ENCODE peak calls at places on chromosomes 1 and 21, in seven cellular contexts. One of them, this sample, is unnamed. For H3K36me3, the result is how much of the 10 kb centered on the place peaks cover.

GRCh38 chr1:32242341-32242851 is 4.6 kb upstream of the FAM167B start:
- DNase-seq in MM.1S: no peak
- DNase-seq in fibroblast of lung: no peak
- DNase-seq in astrocyte: no peak
- DNase-seq in HepG2: no peak
- DNase-seq in endothelial cell of umbilical vein: peak
- DNase-seq in neural progenitor cell: peak
- DNase-seq in this sample: no peak

GRCh38 chr21:15140321-15141019 is 75.7 kb upstream of the NRIP1 start:
- DNase-seq in astrocyte: no peak
- DNase-seq in neural progenitor cell: no peak
- DNase-seq in endothelial cell of umbilical vein: peak
- DNase-seq in HepG2: peak
- DNase-seq in MM.1S: no peak
- DNase-seq in fibroblast of lung: no peak
- DNase-seq in this sample: peak

GRCh38 chr1:235725493-235725892 is 75.9 kb upstream of the GNG4 start:
- DNase-seq in endothelial cell of umbilical vein: no peak
- DNase-seq in astrocyte: peak
- DNase-seq in MM.1S: no peak
- DNase-seq in HepG2: no peak
- DNase-seq in neural progenitor cell: peak
- DNase-seq in fibroblast of lung: no peak
- DNase-seq in this sample: no peak

GRCh38 chr21:27532081-27532480 is 565.2 kb upstream of the ADAMTS5 start:
- DNase-seq in neural progenitor cell: no peak
- DNase-seq in fibroblast of lung: peak
- DNase-seq in endothelial cell of umbilical vein: no peak
- DNase-seq in HepG2: peak
- DNase-seq in astrocyte: peak
- DNase-seq in MM.1S: no peak
- DNase-seq in this sample: peak

GRCh38 chr1:33763406-33763805 is 100.5 kb upstream of the HMGB4 start:
- DNase-seq in HepG2: no peak
- DNase-seq in neural progenitor cell: no peak
- DNase-seq in MM.1S: no peak
- DNase-seq in fibroblast of lung: peak
- DNase-seq in endothelial cell of umbilical vein: no peak
- DNase-seq in astrocyte: peak
- DNase-seq in this sample: no peak

GRCh38 chr1:8437286-8437685 is 119.4 kb downstream of the SLC45A1 start:
- DNase-seq in HepG2: no peak
- DNase-seq in astrocyte: no peak
- DNase-seq in fibroblast of lung: no peak
- DNase-seq in endothelial cell of umbilical vein: no peak
- DNase-seq in neural progenitor cell: no peak
- DNase-seq in MM.1S: no peak
- DNase-seq in this sample: no peak

GRCh38 chr21:14889080-14889805 is 175.6 kb downstream of the NRIP1 start:
- DNase-seq in astrocyte: peak
- DNase-seq in neural progenitor cell: no peak
- DNase-seq in fibroblast of lung: peak
- DNase-seq in MM.1S: no peak
- DNase-seq in endothelial cell of umbilical vein: no peak
- DNase-seq in HepG2: peak
- DNase-seq in this sample: peak

GRCh38 chr21:37915516-37915915 is 741 bp downstream of the KCNJ6 start:
- DNase-seq in neural progenitor cell: peak
- DNase-seq in MM.1S: no peak
- DNase-seq in endothelial cell of umbilical vein: no peak
- DNase-seq in fibroblast of lung: no peak
- DNase-seq in astrocyte: no peak
- DNase-seq in HepG2: no peak
- DNase-seq in this sample: peak

GRCh38 chr1:103266036-103266435 is 157.7 kb upstream of the COL11A1 start:
- DNase-seq in astrocyte: peak
- DNase-seq in fibroblast of lung: peak
- DNase-seq in HepG2: no peak
- DNase-seq in endothelial cell of umbilical vein: no peak
- DNase-seq in MM.1S: no peak
- DNase-seq in neural progenitor cell: no peak
- DNase-seq in this sample: no peak

GRCh38 chr1:46043491-46044017 is 88.9 kb downstream of the PIK3R3 start:
- DNase-seq in fibroblast of lung: no peak
- DNase-seq in MM.1S: peak
- DNase-seq in astrocyte: no peak
- DNase-seq in endothelial cell of umbilical vein: no peak
- DNase-seq in neural progenitor cell: no peak
- DNase-seq in HepG2: no peak
- DNase-seq in this sample: no peak

GRCh38 chr1:32754282-32755097 is 51.9 kb upstream of the SYNC start:
- DNase-seq in astrocyte: peak
- DNase-seq in endothelial cell of umbilical vein: no peak
- DNase-seq in fibroblast of lung: peak
- DNase-seq in MM.1S: no peak
- DNase-seq in neural progenitor cell: peak
- DNase-seq in HepG2: no peak
- DNase-seq in this sample: peak

GRCh38 chr1:33607444-33608005 is 135.1 kb downstream of the ZSCAN20 start:
- DNase-seq in fibroblast of lung: no peak
- DNase-seq in HepG2: no peak
- DNase-seq in neural progenitor cell: no peak
- DNase-seq in astrocyte: no peak
- DNase-seq in MM.1S: no peak
- DNase-seq in endothelial cell of umbilical vein: no peak
- DNase-seq in this sample: no peak

GRCh38 chr1:232718928-232719927 is 86.0 kb upstream of the MAP10 start:
- DNase-seq in endothelial cell of umbilical vein: no peak
- DNase-seq in MM.1S: no peak
- DNase-seq in neural progenitor cell: peak
- DNase-seq in fibroblast of lung: peak
- DNase-seq in HepG2: no peak
- DNase-seq in astrocyte: peak
- DNase-seq in this sample: no peak

GRCh38 chr1:76336951-76337371 is 262.4 kb downstream of the ST6GALNAC3 start:
- DNase-seq in fibroblast of lung: peak
- DNase-seq in endothelial cell of umbilical vein: no peak
- DNase-seq in neural progenitor cell: peak
- DNase-seq in MM.1S: no peak
- DNase-seq in HepG2: no peak
- DNase-seq in astrocyte: peak
- DNase-seq in this sample: peak

GRCh38 chr1:223771814-223772770 is 59.8 kb downstream of the CAPN2 start:
- DNase-seq in MM.1S: peak
- DNase-seq in HepG2: no peak
- DNase-seq in astrocyte: peak
- DNase-seq in neural progenitor cell: peak
- DNase-seq in fibroblast of lung: peak
- DNase-seq in endothelial cell of umbilical vein: peak
- DNase-seq in this sample: peak

GRCh38 chr1:89927478-89927877 is 67.4 kb upstream of the ZNF326 start:
- DNase-seq in HepG2: no peak
- DNase-seq in fibroblast of lung: no peak
- DNase-seq in MM.1S: no peak
- DNase-seq in endothelial cell of umbilical vein: no peak
- DNase-seq in neural progenitor cell: no peak
- DNase-seq in astrocyte: no peak
- DNase-seq in this sample: no peak
- H3K36me3 ChIP-seq in HepG2: under half
- H3K36me3 ChIP-seq in fibroblast of lung: under half
- H3K36me3 ChIP-seq in MM.1S: under half
- H3K36me3 ChIP-seq in endothelial cell of umbilical vein: under half
- H3K36me3 ChIP-seq in neural progenitor cell: under half
- H3K36me3 ChIP-seq in astrocyte: under half
- H3K36me3 ChIP-seq in this sample: under half

GRCh38 chr1:168098534-168099313 is 38.0 kb downstream of the GPR161 start:
- DNase-seq in astrocyte: no peak
- DNase-seq in neural progenitor cell: no peak
- DNase-seq in endothelial cell of umbilical vein: no peak
- DNase-seq in fibroblast of lung: no peak
- DNase-seq in HepG2: no peak
- DNase-seq in MM.1S: no peak
- DNase-seq in this sample: no peak
- H3K4me2 ChIP-seq in astrocyte: no peak
- H3K4me2 ChIP-seq in neural progenitor cell: no peak
- H3K4me2 ChIP-seq in endothelial cell of umbilical vein: no peak
- H3K4me2 ChIP-seq in fibroblast of lung: no peak
- H3K4me2 ChIP-seq in HepG2: no peak
- H3K4me2 ChIP-seq in MM.1S: no peak
- H3K4me2 ChIP-seq in this sample: no peak

GRCh38 chr1:110555807-110556470 is 37.0 kb upstream of the KCNA10 start:
- DNase-seq in MM.1S: no peak
- DNase-seq in endothelial cell of umbilical vein: no peak
- DNase-seq in fibroblast of lung: no peak
- DNase-seq in astrocyte: no peak
- DNase-seq in neural progenitor cell: no peak
- DNase-seq in HepG2: no peak
- DNase-seq in this sample: no peak
- TF ChIP-seq EZH2 in MM.1S: no peak
- TF ChIP-seq EZH2 in endothelial cell of umbilical vein: no peak
- TF ChIP-seq EZH2 in fibroblast of lung: peak
- TF ChIP-seq EZH2 in astrocyte: peak
- TF ChIP-seq EZH2 in neural progenitor cell: no peak
- TF ChIP-seq EZH2 in HepG2: no peak
- TF ChIP-seq EZH2 in this sample: no peak

GRCh38 chr1:234297668-234298067 is 75.6 kb upstream of the COA6 start:
- DNase-seq in MM.1S: no peak
- DNase-seq in astrocyte: no peak
- DNase-seq in endothelial cell of umbilical vein: no peak
- DNase-seq in fibroblast of lung: no peak
- DNase-seq in HepG2: peak
- DNase-seq in neural progenitor cell: no peak
- DNase-seq in this sample: no peak
- H3K36me3 ChIP-seq in MM.1S: under half
- H3K36me3 ChIP-seq in astrocyte: under half
- H3K36me3 ChIP-seq in endothelial cell of umbilical vein: under half
- H3K36me3 ChIP-seq in fibroblast of lung: under half
- H3K36me3 ChIP-seq in HepG2: under half
- H3K36me3 ChIP-seq in neural progenitor cell: under half
- H3K36me3 ChIP-seq in this sample: under half

GRCh38 chr1:172383541-172383940 is 36.9 kb upstream of the C1orf105 start:
- DNase-seq in neural progenitor cell: no peak
- DNase-seq in endothelial cell of umbilical vein: peak
- DNase-seq in MM.1S: no peak
- DNase-seq in HepG2: no peak
- DNase-seq in fibroblast of lung: peak
- DNase-seq in astrocyte: peak
- DNase-seq in this sample: peak
- H3K4me2 ChIP-seq in neural progenitor cell: peak
- H3K4me2 ChIP-seq in endothelial cell of umbilical vein: peak
- H3K4me2 ChIP-seq in MM.1S: no peak
- H3K4me2 ChIP-seq in HepG2: no peak
- H3K4me2 ChIP-seq in fibroblast of lung: peak
- H3K4me2 ChIP-seq in astrocyte: peak
- H3K4me2 ChIP-seq in this sample: peak

GRCh38 chr1:178011101-178011828 is 41.4 kb upstream of the SEC16B start:
- DNase-seq in HepG2: peak
- DNase-seq in astrocyte: peak
- DNase-seq in MM.1S: no peak
- DNase-seq in endothelial cell of umbilical vein: peak
- DNase-seq in neural progenitor cell: no peak
- DNase-seq in fibroblast of lung: peak
- DNase-seq in this sample: no peak
- TF ChIP-seq EZH2 in HepG2: no peak
- TF ChIP-seq EZH2 in astrocyte: no peak
- TF ChIP-seq EZH2 in MM.1S: no peak
- TF ChIP-seq EZH2 in endothelial cell of umbilical vein: no peak
- TF ChIP-seq EZH2 in neural progenitor cell: no peak
- TF ChIP-seq EZH2 in fibroblast of lung: no peak
- TF ChIP-seq EZH2 in this sample: no peak

GRCh38 chr1:40232444-40232843 is 15.3 kb upstream of the TMCO2 start:
- DNase-seq in MM.1S: peak
- DNase-seq in neural progenitor cell: no peak
- DNase-seq in astrocyte: no peak
- DNase-seq in fibroblast of lung: no peak
- DNase-seq in endothelial cell of umbilical vein: no peak
- DNase-seq in HepG2: no peak
- DNase-seq in this sample: no peak
- H3K36me3 ChIP-seq in MM.1S: under half
- H3K36me3 ChIP-seq in neural progenitor cell: under half
- H3K36me3 ChIP-seq in astrocyte: under half
- H3K36me3 ChIP-seq in fibroblast of lung: under half
- H3K36me3 ChIP-seq in endothelial cell of umbilical vein: under half
- H3K36me3 ChIP-seq in HepG2: under half
- H3K36me3 ChIP-seq in this sample: under half

DNA sequence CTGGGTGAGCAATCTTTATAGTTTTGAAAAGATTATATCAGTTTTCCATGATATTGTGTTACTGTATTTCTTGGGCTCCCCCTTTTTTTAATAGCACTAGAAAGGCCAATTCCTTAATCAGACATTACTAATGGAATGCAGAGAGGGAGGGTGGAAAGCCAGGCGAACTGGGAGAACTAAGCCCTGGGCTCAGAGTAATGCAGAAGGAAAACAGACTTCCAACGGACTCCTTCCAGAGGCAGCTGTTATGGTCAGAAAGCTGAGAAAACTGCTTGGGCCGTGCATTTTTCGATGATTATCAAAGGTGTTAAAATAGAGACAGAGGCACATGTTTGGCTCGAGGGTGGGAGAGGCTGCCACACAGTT is 206.4 kb downstream of the FOXD2 start:
- DNase-seq in HepG2: no peak
- DNase-seq in neural progenitor cell: peak
- DNase-seq in fibroblast of lung: no peak
- DNase-seq in endothelial cell of umbilical vein: no peak
- DNase-seq in MM.1S: no peak
- DNase-seq in astrocyte: no peak
- DNase-seq in this sample: peak
- H3K4me2 ChIP-seq in HepG2: no peak
- H3K4me2 ChIP-seq in neural progenitor cell: no peak
- H3K4me2 ChIP-seq in fibroblast of lung: no peak
- H3K4me2 ChIP-seq in endothelial cell of umbilical vein: no peak
- H3K4me2 ChIP-seq in MM.1S: no peak
- H3K4me2 ChIP-seq in astrocyte: no peak
- H3K4me2 ChIP-seq in this sample: peak

This sample was measured in hepatocyte.